ENCODE peak calls at places on chromosomes 3 and 15, in five cellular contexts. One of them, this sample, is unnamed.

GRCh38 chr3:128170866-128171516 is 17.7 kb downstream of the EEFSEC start:
- DNase-seq in choroid plexus epithelial cell: peak; percentile 91
- DNase-seq in astrocyte: peak; percentile 62
- DNase-seq in astrocyte of the cerebellum: peak; percentile 69
- DNase-seq in tibial artery: no peak
- DNase-seq in this sample: peak; percentile 83

GRCh38 chr3:55069950-55070349 is 142.1 kb upstream of the LRTM1 start:
- DNase-seq in astrocyte: no peak
- DNase-seq in tibial artery: no peak
- DNase-seq in choroid plexus epithelial cell: no peak
- DNase-seq in astrocyte of the cerebellum: no peak
- DNase-seq in this sample: no peak

GRCh38 chr3:25191703-25192102 is 236.4 kb upstream of the RARB start:
- DNase-seq in astrocyte: no peak
- DNase-seq in choroid plexus epithelial cell: peak; percentile 16
- DNase-seq in tibial artery: no peak
- DNase-seq in astrocyte of the cerebellum: no peak
- DNase-seq in this sample: no peak

GRCh38 chr3:13420051-13420816 is at the start of gene NUP210:
- DNase-seq in tibial artery: no peak
- DNase-seq in astrocyte of the cerebellum: no peak
- DNase-seq in choroid plexus epithelial cell: no peak
- DNase-seq in astrocyte: no peak
- DNase-seq in this sample: no peak

GRCh38 chr3:38837358-38837757 is 21.3 kb upstream of the SCN10A start:
- DNase-seq in choroid plexus epithelial cell: no peak
- DNase-seq in astrocyte of the cerebellum: no peak
- DNase-seq in tibial artery: no peak
- DNase-seq in astrocyte: no peak
- DNase-seq in this sample: no peak

GRCh38 chr3:193729601-193730000 is 136.6 kb downstream of the OPA1 start:
- DNase-seq in astrocyte of the cerebellum: no peak
- DNase-seq in choroid plexus epithelial cell: no peak
- DNase-seq in astrocyte: no peak
- DNase-seq in tibial artery: no peak
- DNase-seq in this sample: no peak

GRCh38 chr3:107987036-107987557 is 103.7 kb downstream of the CD47 start:
- DNase-seq in astrocyte of the cerebellum: peak; percentile 100
- DNase-seq in choroid plexus epithelial cell: peak; percentile 99
- DNase-seq in tibial artery: peak; percentile 90
- DNase-seq in astrocyte: peak; percentile 97
- DNase-seq in this sample: peak; percentile 98

GRCh38 chr3:171417137-171417536 is 43.1 kb downstream of the TNIK start:
- DNase-seq in tibial artery: no peak
- DNase-seq in astrocyte: peak; percentile 34
- DNase-seq in choroid plexus epithelial cell: no peak
- DNase-seq in astrocyte of the cerebellum: no peak
- DNase-seq in this sample: peak; percentile 16

GRCh38 chr15:90006217-90007088 is 5.3 kb downstream of the ZNF710 start:
- DNase-seq in choroid plexus epithelial cell: no peak
- DNase-seq in astrocyte: no peak
- DNase-seq in tibial artery: no peak
- DNase-seq in astrocyte of the cerebellum: no peak
- DNase-seq in this sample: no peak

GRCh38 chr3:22779737-22780136 is 423.4 kb upstream of the UBE2E2 start:
- DNase-seq in tibial artery: no peak
- DNase-seq in astrocyte: no peak
- DNase-seq in astrocyte of the cerebellum: no peak
- DNase-seq in choroid plexus epithelial cell: no peak
- DNase-seq in this sample: no peak

GRCh38 chr3:107643038-107643883 is 120.5 kb downstream of the BBX start:
- DNase-seq in astrocyte: no peak
- DNase-seq in astrocyte of the cerebellum: no peak
- DNase-seq in tibial artery: no peak
- DNase-seq in choroid plexus epithelial cell: peak; percentile 37
- DNase-seq in this sample: no peak

GRCh38 chr15:56215769-56216168 is 27.9 kb downstream of the RFX7 start:
- DNase-seq in tibial artery: no peak
- DNase-seq in astrocyte: peak; percentile 95
- DNase-seq in choroid plexus epithelial cell: peak; percentile 97
- DNase-seq in astrocyte of the cerebellum: peak; percentile 97
- DNase-seq in this sample: peak; percentile 88

GRCh38 chr15:78103406-78104118 is 11.2 kb downstream of the SH2D7 start:
- DNase-seq in choroid plexus epithelial cell: no peak
- DNase-seq in astrocyte of the cerebellum: no peak
- DNase-seq in astrocyte: no peak
- DNase-seq in tibial artery: no peak
- DNase-seq in this sample: no peak

This sample was measured in IMR-90.